ENCODE peak calls at places on chromosomes 16 and 17, in four cellular contexts. Q is MV-4-11; I is activated T-helper 1 cell treated with anti-CD3 and anti-CD28 coated beads, Interleukin-2, amount 50 U/mL, for 16 hours; X is EH. E is an unnamed sample.
A peak's percentile ranks its signal among the peaks of the same experiment; 100 is the strongest.

GRCh38 chr17:7997186-7997585 is 5.2 kb upstream of the GUCY2D start:
- DNase-seq in I (no peak), X (peak; percentile 35), Q (peak; percentile 45), E (no peak)

GRCh38 chr17:51228177-51228576 is 31.7 kb downstream of the MBTD1 start:
- DNase-seq in I (no peak), X (peak; percentile 47), Q (peak; percentile 77), E (no peak)

GRCh38 chr17:47301831-47302230 is 21.9 kb upstream of the EFCAB13 start:
- DNase-seq in X (no peak), Q (no peak), I (no peak), E (no peak)

GRCh38 chr17:12627177-12627629 is 38.5 kb upstream of the MYOCD start:
- DNase-seq in I (no peak), X (peak; percentile 100), Q (no peak), E (no peak)

GRCh38 chr16:79381552-79382042 is 218.9 kb downstream of the MAF start:
- DNase-seq in Q (peak; percentile 2), X (no peak), I (no peak), E (no peak)

GRCh38 chr17:36546418-36547093 is 1.8 kb downstream of the GGNBP2 start:
- DNase-seq in Q (no peak), I (no peak), X (peak; percentile 23), E (no peak)

GRCh38 chr17:78878871-78879270 is 24.1 kb downstream of the CEP295NL start:
- DNase-seq in Q (no peak), I (no peak), X (no peak), E (no peak)

GRCh38 chr17:4903051-4903818 is at the start of gene CHRNE:
- DNase-seq in I (peak; percentile 54), Q (peak; percentile 36), X (peak; percentile 73), E (peak; percentile 93)

GRCh38 chr16:68374961-68375660 is 64.3 kb downstream of the PRMT7 start:
- DNase-seq in I (no peak), Q (no peak), X (no peak), E (no peak)

GRCh38 chr17:72998343-72998742 is 94.1 kb downstream of the SLC39A11 start:
- DNase-seq in X (no peak), Q (no peak), I (no peak), E (no peak)

GRCh38 chr16:3661922-3662321 is 7.4 kb downstream of the DNASE1 start:
- DNase-seq in X (no peak), Q (no peak), I (no peak), E (no peak)

GRCh38 chr16:71552698-71553503 is 24.0 kb downstream of the TAT start:
- DNase-seq in I (no peak), Q (peak; percentile 54), X (no peak), E (no peak)

GRCh38 chr17:55895112-55895759 is 144.4 kb downstream of the PCTP start:
- DNase-seq in Q (peak; percentile 66), X (no peak), I (no peak), E (no peak)

GRCh38 chr16:79677799-79678525 is 77.4 kb upstream of the MAF start:
- DNase-seq in Q (no peak), I (no peak), X (peak; percentile 6), E (no peak)

GRCh38 chr17:691423-691822 is 23.2 kb downstream of the VPS53 start:
- DNase-seq in X (peak; percentile 93), Q (no peak), I (no peak), E (no peak)

GRCh38 chr17:67718325-67718941 is 697 bp downstream of the NOL11 start:
- DNase-seq in Q (peak; percentile 16), X (peak; percentile 66), I (peak; percentile 15), E (no peak)

GRCh38 chr17:51481370-51481769 is 221.0 kb downstream of the UTP18 start:
- DNase-seq in Q (no peak), X (no peak), I (no peak), E (no peak)

GRCh38 chr16:72291531-72291981 is 119.6 kb upstream of the PMFBP1 start:
- DNase-seq in Q (peak; percentile 4), X (peak; percentile 98), I (no peak), E (no peak)

GRCh38 chr17:81101614-81102306 is 63.5 kb upstream of the PVALEF start:
- DNase-seq in X (peak; percentile 76), Q (peak; percentile 78), I (peak; percentile 86), E (no peak)

GRCh38 chr17:40468560-40468959 is 25.3 kb downstream of the IGFBP4 start:
- DNase-seq in X (no peak), I (no peak), Q (no peak), E (no peak)